ENCODE peak calls at places on chromosomes 4 and X, in four cellular contexts. S, F, K and Y are unnamed samples.

GRCh38 chrX:155027509-155028066 is 944 bp downstream of the FUNDC2 start:
- DNase-seq in S (no peak), F (peak; percentile 70), K (no peak), Y (no peak)

GRCh38 chr4:56654238-56654632 is 26.9 kb downstream of the HOPX start:
- DNase-seq in S (no peak), F (no peak), K (no peak), Y (no peak)

GRCh38 chr4:17468638-17469221 is 43.2 kb downstream of the QDPR start:
- DNase-seq in S (peak; percentile 34), F (peak; percentile 44), K (no peak), Y (no peak)

GRCh38 chr4:7021355-7021754 is 21.8 kb upstream of the TADA2B start:
- DNase-seq in S (no peak), F (no peak), K (no peak), Y (no peak)

GRCh38 chr4:112951362-112951962 is 98.0 kb upstream of the ANK2 start:
- DNase-seq in S (peak; percentile 7), F (peak; percentile 10), K (no peak), Y (no peak)

GRCh38 chr4:8328866-8329559 is 59.5 kb downstream of the HTRA3 start:
- DNase-seq in S (no peak), F (no peak), K (no peak), Y (no peak)

GRCh38 chr4:137531951-137532868 is at the start of gene PCDH18:
- DNase-seq in S (no peak), F (peak; percentile 98), K (peak; percentile 15), Y (no peak)

GRCh38 chr4:132614682-132615081 is 534.4 kb upstream of the PCDH10 start:
- DNase-seq in S (peak; percentile 2), F (peak; percentile 5), K (no peak), Y (no peak)

GRCh38 chr4:62457356-62457755 is 1257.2 kb downstream of the ADGRL3 start:
- DNase-seq in S (no peak), F (no peak), K (no peak), Y (no peak)

GRCh38 chr4:48904101-48904500 is 2.5 kb downstream of the OCIAD2 start:
- DNase-seq in S (no peak), F (no peak), K (no peak), Y (no peak)

GRCh38 chr4:108045687-108046024 is 56.0 kb downstream of the HADH start:
- DNase-seq in S (no peak), F (no peak), K (no peak), Y (no peak)

GRCh38 chrX:109624022-109624421 is 950 bp downstream of the KCNE5 start:
- DNase-seq in S (no peak), F (no peak), K (no peak), Y (no peak)

GRCh38 chr4:53644607-53645006 is 53.3 kb upstream of the LNX1 start:
- DNase-seq in S (no peak), F (no peak), K (no peak), Y (no peak)

GRCh38 chr4:121096629-121097028 is 24.3 kb upstream of the NDNF start:
- DNase-seq in S (peak; percentile 6), F (peak; percentile 52), K (no peak), Y (peak; percentile 16)

GRCh38 chr4:186204103-186204559 is 12.8 kb downstream of the CYP4V2 start:
- DNase-seq in S (peak; percentile 41), F (peak; percentile 85), K (no peak), Y (no peak)

GRCh38 chrX:151688695-151689094 is 6.6 kb upstream of the PRRG3 start:
- DNase-seq in S (no peak), F (no peak), K (no peak), Y (no peak)

GRCh38 chr4:8081171-8081570 is 77.4 kb downstream of the ABLIM2 start:
- DNase-seq in S (no peak), F (no peak), K (no peak), Y (no peak)

DNA sequence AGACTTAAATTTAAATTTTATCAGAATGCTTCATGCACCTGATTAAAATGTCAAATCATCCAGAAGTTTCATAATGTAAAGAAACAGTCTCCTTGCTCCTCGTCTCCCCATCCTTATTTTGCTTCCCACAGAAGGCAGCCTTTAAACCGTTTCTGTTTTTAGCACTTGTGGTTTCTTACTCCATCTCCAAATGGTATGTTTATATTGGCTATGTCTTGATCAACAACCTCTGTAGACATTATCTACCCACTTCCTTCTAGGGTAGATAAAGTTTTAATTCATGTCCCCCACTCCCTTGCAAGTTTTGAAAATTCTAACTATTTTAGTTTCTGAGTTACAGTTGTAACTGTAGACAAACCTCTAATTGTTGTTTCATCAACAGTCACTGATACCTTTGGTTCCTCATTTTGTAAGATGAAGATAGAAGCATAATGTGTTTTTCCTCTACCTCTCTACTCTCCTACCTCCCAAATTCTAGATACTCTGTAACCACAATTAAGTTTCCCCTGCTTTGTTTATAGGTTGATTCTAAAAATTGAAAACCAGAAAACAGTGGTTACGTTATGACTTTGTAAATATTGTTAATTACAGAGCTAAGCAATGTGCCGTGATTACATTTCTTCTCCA is 291.7 kb upstream of the GATB start:
- DNase-seq in S (no peak), F (peak; percentile 40), K (no peak), Y (no peak)
- TF ChIP-seq ELK1 in S (no peak), F (no peak), K (no peak), Y (no peak)

DNA sequence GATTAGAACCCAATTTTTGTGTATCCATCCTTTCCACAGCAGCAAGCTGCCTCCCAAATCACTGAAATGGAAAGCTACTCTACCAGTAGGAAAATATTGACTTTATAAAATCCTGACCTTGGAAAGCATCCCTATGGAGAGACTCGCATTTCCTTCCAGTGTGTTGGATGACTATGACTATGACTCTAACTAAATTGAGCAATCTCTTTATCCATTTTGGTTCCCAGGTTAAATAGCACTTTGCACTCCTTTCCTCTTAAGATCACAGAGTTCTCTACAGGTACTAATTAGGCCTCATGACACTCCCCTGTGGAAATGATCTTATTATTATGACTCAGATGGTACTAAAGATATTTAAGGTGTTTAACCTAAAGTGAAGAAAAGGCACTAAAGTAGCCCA is 431.8 kb downstream of the PPARGC1A start:
- DNase-seq in S (no peak), F (no peak), K (no peak), Y (no peak)
- TF ChIP-seq CEBPB in S (no peak), F (no peak), K (no peak), Y (no peak)

DNA sequence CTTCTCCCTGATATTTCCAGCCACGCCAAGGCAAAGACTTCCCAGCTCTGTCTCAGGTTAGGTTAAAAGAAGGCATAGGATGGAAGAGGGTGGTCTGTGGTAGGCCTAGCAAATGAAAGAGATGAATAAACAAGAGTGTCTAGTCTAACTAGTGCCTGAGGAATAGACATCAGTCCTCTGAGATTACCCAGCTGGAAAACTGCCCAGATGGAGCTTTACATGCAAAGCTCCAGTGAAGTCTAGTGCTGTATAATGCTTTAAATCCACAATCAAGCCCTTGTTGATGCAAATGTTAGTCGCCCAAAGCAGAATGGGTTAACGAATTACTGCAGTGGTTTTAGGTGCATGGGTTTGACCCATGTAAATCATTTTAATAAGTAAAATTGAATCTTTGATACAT is 24.8 kb upstream of the GUCY1B1 start:
- DNase-seq in S (no peak), F (peak; percentile 61), K (no peak), Y (no peak)
- TF ChIP-seq ELK1 in S (no peak), F (no peak), K (no peak), Y (no peak)

GRCh38 chr4:10115657-10116624 is 658 bp downstream of the WDR1 start:
- DNase-seq in S (peak; percentile 83), F (no peak), K (peak; percentile 23), Y (peak; percentile 62)
- TF ChIP-seq CEBPB in S (no peak), F (no peak), K (no peak), Y (no peak)

GRCh38 chrX:16718824-16719333 is 533 bp upstream of the SYAP1 start:
- DNase-seq in S (no peak), F (no peak), K (no peak), Y (no peak)
- TF ChIP-seq ELK1 in S (no peak), F (no peak), K (no peak), Y (no peak)